ENCODE peak calls at places on chromosomes 3 and 15, in seven cellular contexts. One of them, this sample, is unnamed.

GRCh38 chr3:143881102-143881501 is 32.8 kb upstream of the SLC9A9 start:
- DNase-seq in fibroblast of lung: no peak
- DNase-seq in PC-3: no peak
- DNase-seq in esophagus squamous epithelium: no peak
- DNase-seq in HL-60: no peak
- DNase-seq in stomach: no peak
- DNase-seq in Panc1: no peak
- DNase-seq in this sample: no peak

GRCh38 chr15:49697121-49697520 is 76.3 kb downstream of the DTWD1 start:
- DNase-seq in stomach: no peak
- DNase-seq in fibroblast of lung: peak
- DNase-seq in HL-60: no peak
- DNase-seq in PC-3: peak
- DNase-seq in Panc1: no peak
- DNase-seq in esophagus squamous epithelium: no peak
- DNase-seq in this sample: no peak

GRCh38 chr3:24164967-24165366 is 219.9 kb downstream of the NR1D2 start:
- DNase-seq in esophagus squamous epithelium: no peak
- DNase-seq in HL-60: no peak
- DNase-seq in Panc1: no peak
- DNase-seq in PC-3: no peak
- DNase-seq in fibroblast of lung: no peak
- DNase-seq in stomach: no peak
- DNase-seq in this sample: no peak

GRCh38 chr3:180409170-180409569 is 192.8 kb upstream of the TTC14 start:
- DNase-seq in PC-3: peak
- DNase-seq in fibroblast of lung: no peak
- DNase-seq in stomach: no peak
- DNase-seq in esophagus squamous epithelium: no peak
- DNase-seq in Panc1: no peak
- DNase-seq in HL-60: no peak
- DNase-seq in this sample: peak

GRCh38 chr3:129389572-129389937 is 38.9 kb downstream of the EFCAB12 start:
- DNase-seq in fibroblast of lung: no peak
- DNase-seq in stomach: no peak
- DNase-seq in HL-60: no peak
- DNase-seq in Panc1: no peak
- DNase-seq in esophagus squamous epithelium: no peak
- DNase-seq in PC-3: no peak
- DNase-seq in this sample: no peak

GRCh38 chr15:23857028-23857641 is 170.0 kb upstream of the NDN start:
- DNase-seq in esophagus squamous epithelium: no peak
- DNase-seq in HL-60: peak
- DNase-seq in fibroblast of lung: peak
- DNase-seq in stomach: peak
- DNase-seq in PC-3: peak
- DNase-seq in Panc1: no peak
- DNase-seq in this sample: peak

GRCh38 chr3:69972672-69973071 is 26.9 kb upstream of the SAMMSON start:
- DNase-seq in HL-60: no peak
- DNase-seq in stomach: no peak
- DNase-seq in Panc1: no peak
- DNase-seq in PC-3: no peak
- DNase-seq in esophagus squamous epithelium: no peak
- DNase-seq in fibroblast of lung: no peak
- DNase-seq in this sample: no peak

GRCh38 chr3:139095803-139096466 is 51.2 kb upstream of the PRR23C start:
- DNase-seq in esophagus squamous epithelium: no peak
- DNase-seq in stomach: no peak
- DNase-seq in fibroblast of lung: no peak
- DNase-seq in Panc1: no peak
- DNase-seq in PC-3: no peak
- DNase-seq in HL-60: no peak
- DNase-seq in this sample: no peak

GRCh38 chr15:28945626-28946215 is 59.9 kb downstream of the APBA2 start:
- DNase-seq in Panc1: no peak
- DNase-seq in esophagus squamous epithelium: no peak
- DNase-seq in stomach: peak
- DNase-seq in HL-60: no peak
- DNase-seq in fibroblast of lung: no peak
- DNase-seq in PC-3: no peak
- DNase-seq in this sample: no peak

GRCh38 chr15:34663101-34663500 is 79.7 kb upstream of the GOLGA8B start:
- DNase-seq in stomach: no peak
- DNase-seq in HL-60: no peak
- DNase-seq in Panc1: no peak
- DNase-seq in PC-3: no peak
- DNase-seq in fibroblast of lung: no peak
- DNase-seq in esophagus squamous epithelium: no peak
- DNase-seq in this sample: no peak

GRCh38 chr3:49422379-49423248 is at the start of gene AMT:
- DNase-seq in HL-60: no peak
- DNase-seq in stomach: peak
- DNase-seq in esophagus squamous epithelium: no peak
- DNase-seq in Panc1: no peak
- DNase-seq in fibroblast of lung: no peak
- DNase-seq in PC-3: no peak
- DNase-seq in this sample: no peak

GRCh38 chr3:170909129-170909903 is 879 bp upstream of the EIF5A2 start:
- DNase-seq in stomach: no peak
- DNase-seq in Panc1: no peak
- DNase-seq in esophagus squamous epithelium: no peak
- DNase-seq in HL-60: no peak
- DNase-seq in PC-3: peak
- DNase-seq in fibroblast of lung: peak
- DNase-seq in this sample: peak

GRCh38 chr3:166291510-166291909 is 454.3 kb upstream of the BCHE start:
- DNase-seq in stomach: no peak
- DNase-seq in fibroblast of lung: no peak
- DNase-seq in HL-60: no peak
- DNase-seq in PC-3: no peak
- DNase-seq in Panc1: no peak
- DNase-seq in esophagus squamous epithelium: no peak
- DNase-seq in this sample: no peak

GRCh38 chr3:194397757-194398312 is 1.2 kb downstream of the GP5 start:
- DNase-seq in fibroblast of lung: peak
- DNase-seq in Panc1: no peak
- DNase-seq in stomach: no peak
- DNase-seq in esophagus squamous epithelium: no peak
- DNase-seq in PC-3: no peak
- DNase-seq in HL-60: no peak
- DNase-seq in this sample: no peak

GRCh38 chr15:101201411-101202174 is 50.3 kb downstream of the CHSY1 start:
- DNase-seq in HL-60: peak
- DNase-seq in esophagus squamous epithelium: peak
- DNase-seq in PC-3: peak
- DNase-seq in Panc1: peak
- DNase-seq in stomach: peak
- DNase-seq in fibroblast of lung: peak
- DNase-seq in this sample: peak

GRCh38 chr3:197125601-197126000 is 96.0 kb upstream of the MELTF start:
- DNase-seq in fibroblast of lung: peak
- DNase-seq in HL-60: no peak
- DNase-seq in PC-3: no peak
- DNase-seq in esophagus squamous epithelium: no peak
- DNase-seq in Panc1: no peak
- DNase-seq in stomach: no peak
- DNase-seq in this sample: no peak

GRCh38 chr15:80550219-80550909 is 144.7 kb upstream of the ABHD17C start:
- DNase-seq in esophagus squamous epithelium: no peak
- DNase-seq in Panc1: no peak
- DNase-seq in fibroblast of lung: peak
- DNase-seq in PC-3: peak
- DNase-seq in HL-60: no peak
- DNase-seq in stomach: no peak
- DNase-seq in this sample: peak

GRCh38 chr3:151916781-151917180 is 43.3 kb downstream of the SUCNR1 start:
- DNase-seq in esophagus squamous epithelium: no peak
- DNase-seq in Panc1: no peak
- DNase-seq in PC-3: no peak
- DNase-seq in HL-60: no peak
- DNase-seq in stomach: no peak
- DNase-seq in fibroblast of lung: no peak
- DNase-seq in this sample: no peak

GRCh38 chr3:48662140-48662752 is 440 bp downstream of the CELSR3 start:
- DNase-seq in HL-60: no peak
- DNase-seq in PC-3: no peak
- DNase-seq in Panc1: no peak
- DNase-seq in stomach: no peak
- DNase-seq in fibroblast of lung: no peak
- DNase-seq in esophagus squamous epithelium: no peak
- DNase-seq in this sample: no peak

GRCh38 chr3:125591116-125591755 is 4.1 kb downstream of the OSBPL11 start:
- DNase-seq in stomach: no peak
- DNase-seq in esophagus squamous epithelium: no peak
- DNase-seq in fibroblast of lung: no peak
- DNase-seq in PC-3: no peak
- DNase-seq in HL-60: no peak
- DNase-seq in Panc1: no peak
- DNase-seq in this sample: no peak

DNA sequence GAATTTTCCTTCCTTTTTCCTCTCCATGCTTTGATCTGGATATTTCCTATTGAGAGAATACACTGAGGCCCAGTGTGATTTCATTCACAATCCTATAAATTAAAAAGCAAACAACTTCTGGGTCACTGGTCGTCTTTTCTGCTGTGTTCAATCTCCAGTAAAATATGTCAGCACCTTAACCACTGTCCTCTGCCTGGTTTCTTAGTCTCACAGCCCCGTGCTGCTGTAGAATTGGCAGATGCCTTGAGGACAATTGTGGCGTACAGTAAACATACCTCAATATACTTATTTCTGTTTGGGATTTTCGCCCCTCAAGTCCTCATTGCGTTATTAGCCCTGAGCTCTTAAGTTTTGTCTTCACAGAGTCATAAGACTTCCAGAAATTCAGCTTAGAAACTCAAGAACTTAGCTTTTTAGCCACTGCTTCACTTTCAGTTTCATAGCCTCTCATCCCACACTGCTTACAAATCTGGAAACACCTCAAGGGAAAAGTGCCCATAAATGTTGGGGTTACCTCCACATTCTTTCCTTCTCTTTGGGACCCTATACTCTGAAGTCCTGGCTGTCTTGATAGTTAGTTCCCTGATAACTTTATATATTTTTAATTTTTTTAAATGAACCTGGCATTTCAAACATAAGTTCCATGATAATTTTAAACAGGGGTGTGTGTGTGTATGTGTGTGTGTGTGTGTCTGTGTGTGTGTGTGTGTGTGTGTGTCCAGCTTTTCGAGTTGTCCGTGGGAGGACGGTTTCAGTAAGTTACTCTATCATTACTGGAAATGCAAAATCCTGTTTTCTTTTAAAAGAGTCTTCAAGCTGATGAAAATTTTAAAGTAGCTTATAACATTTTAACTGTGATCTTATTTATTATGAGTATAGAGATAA is 238.4 kb upstream of the CTDSPL start:
- DNase-seq in HL-60: no peak
- DNase-seq in Panc1: no peak
- DNase-seq in fibroblast of lung: no peak
- DNase-seq in esophagus squamous epithelium: no peak
- DNase-seq in PC-3: no peak
- DNase-seq in stomach: no peak
- DNase-seq in this sample: no peak
- H3K27ac ChIP-seq in HL-60: no peak
- H3K27ac ChIP-seq in Panc1: no peak
- H3K27ac ChIP-seq in fibroblast of lung: no peak
- H3K27ac ChIP-seq in esophagus squamous epithelium: no peak
- H3K27ac ChIP-seq in PC-3: no peak
- H3K27ac ChIP-seq in stomach: peak
- H3K27ac ChIP-seq in this sample: no peak

GRCh38 chr15:45457215-45457614 is 65.3 kb downstream of the SLC30A4 start:
- DNase-seq in Panc1: no peak
- DNase-seq in stomach: no peak
- DNase-seq in HL-60: no peak
- DNase-seq in fibroblast of lung: no peak
- DNase-seq in esophagus squamous epithelium: no peak
- DNase-seq in PC-3: no peak
- DNase-seq in this sample: no peak

GRCh38 chr15:45451265-45451664 is 71.3 kb downstream of the SLC30A4 start:
- DNase-seq in esophagus squamous epithelium: no peak
- DNase-seq in HL-60: no peak
- DNase-seq in PC-3: no peak
- DNase-seq in stomach: no peak
- DNase-seq in fibroblast of lung: no peak
- DNase-seq in Panc1: no peak
- DNase-seq in this sample: no peak

GRCh38 chr15:45457641-45458539 is 64.7 kb downstream of the SLC30A4 start:
- DNase-seq in esophagus squamous epithelium: peak
- DNase-seq in HL-60: peak
- DNase-seq in Panc1: peak
- DNase-seq in fibroblast of lung: peak
- DNase-seq in stomach: peak
- DNase-seq in PC-3: peak
- DNase-seq in this sample: peak

GRCh38 chr15:45456212-45457106 is 66.1 kb downstream of the SLC30A4 start:
- DNase-seq in fibroblast of lung: peak
- DNase-seq in Panc1: peak
- DNase-seq in PC-3: peak
- DNase-seq in esophagus squamous epithelium: peak
- DNase-seq in HL-60: peak
- DNase-seq in stomach: peak
- DNase-seq in this sample: peak

DNA sequence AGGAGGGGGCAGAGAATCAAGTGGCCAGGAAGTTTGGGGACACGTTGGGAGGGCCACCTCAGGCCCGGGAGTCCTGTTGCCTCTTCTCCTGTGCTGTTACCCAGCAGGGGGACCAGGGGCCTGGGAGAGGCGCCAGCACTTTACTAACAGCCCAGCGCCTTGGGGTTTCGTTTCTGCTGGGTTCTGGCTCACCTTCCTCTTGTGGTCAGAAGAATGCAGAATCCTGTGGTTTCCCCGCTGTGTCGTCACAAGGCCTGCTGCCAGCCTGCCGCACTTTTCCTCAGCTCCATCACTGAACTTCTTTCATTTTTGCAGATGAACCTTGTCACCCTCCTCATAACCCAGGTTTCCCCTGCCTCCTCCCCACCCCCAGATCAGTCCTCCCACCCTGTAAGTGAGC is 67.7 kb downstream of the SLC30A4 start:
- DNase-seq in PC-3: peak
- DNase-seq in Panc1: no peak
- DNase-seq in HL-60: peak
- DNase-seq in esophagus squamous epithelium: no peak
- DNase-seq in fibroblast of lung: peak
- DNase-seq in stomach: peak
- DNase-seq in this sample: peak
- TF ChIP-seq CTCF in PC-3: peak
- TF ChIP-seq CTCF in Panc1: no peak
- TF ChIP-seq CTCF in HL-60: no peak
- TF ChIP-seq CTCF in esophagus squamous epithelium: no peak
- TF ChIP-seq CTCF in fibroblast of lung: no peak
- TF ChIP-seq CTCF in stomach: no peak
- TF ChIP-seq CTCF in this sample: no peak

GRCh38 chr3:16301490-16301889 is 36.5 kb downstream of the OXNAD1 start:
- DNase-seq in PC-3: no peak
- DNase-seq in fibroblast of lung: no peak
- DNase-seq in esophagus squamous epithelium: no peak
- DNase-seq in stomach: no peak
- DNase-seq in HL-60: no peak
- DNase-seq in Panc1: no peak
- DNase-seq in this sample: no peak
- H3K27ac ChIP-seq in PC-3: no peak
- H3K27ac ChIP-seq in fibroblast of lung: no peak
- H3K27ac ChIP-seq in esophagus squamous epithelium: no peak
- H3K27ac ChIP-seq in stomach: no peak
- H3K27ac ChIP-seq in HL-60: no peak
- H3K27ac ChIP-seq in Panc1: no peak
- H3K27ac ChIP-seq in this sample: no peak

GRCh38 chr15:44735482-44736260 is 657 bp upstream of the TRIM69 start:
- DNase-seq in stomach: no peak
- DNase-seq in fibroblast of lung: peak
- DNase-seq in Panc1: no peak
- DNase-seq in esophagus squamous epithelium: no peak
- DNase-seq in PC-3: no peak
- DNase-seq in HL-60: peak
- DNase-seq in this sample: no peak
- TF ChIP-seq CTCF in stomach: no peak
- TF ChIP-seq CTCF in fibroblast of lung: no peak
- TF ChIP-seq CTCF in Panc1: no peak
- TF ChIP-seq CTCF in esophagus squamous epithelium: no peak
- TF ChIP-seq CTCF in PC-3: no peak
- TF ChIP-seq CTCF in HL-60: no peak
- TF ChIP-seq CTCF in this sample: no peak

This sample was measured in RWPE1.